ENCODE peak calls at places on chromosome 16, in four cellular contexts. C, O, R and S are unnamed samples.
A peak's percentile ranks its signal among the peaks of the same experiment; 100 is the strongest.

GRCh38 chr16:88058817-88059216 is 107.6 kb downstream of the BANP start:
- DNase-seq in C (no peak), O (no peak), R (no peak), S (no peak)

GRCh38 chr16:47359478-47359877 is 101.4 kb downstream of the ITFG1 start:
- DNase-seq in C (no peak), O (no peak), R (no peak), S (no peak)

GRCh38 chr16:27237229-27238015 is 31.1 kb downstream of the NSMCE1 start:
- DNase-seq in C (no peak), O (no peak), R (peak; percentile 79), S (peak; percentile 56)

GRCh38 chr16:23486480-23486879 is 23.8 kb downstream of the GGA2 start:
- DNase-seq in C (no peak), O (no peak), R (no peak), S (no peak)

GRCh38 chr16:24493859-24494258 is 45.5 kb upstream of the RBBP6 start:
- DNase-seq in C (peak; percentile 62), O (peak; percentile 83), R (no peak), S (no peak)

GRCh38 chr16:12043953-12044352 is 67.4 kb downstream of the SNX29 start:
- DNase-seq in C (no peak), O (no peak), R (no peak), S (no peak)

GRCh38 chr16:4111748-4112696 is 4.2 kb downstream of the ADCY9 start:
- DNase-seq in C (peak; percentile 32), O (peak; percentile 57), R (no peak), S (no peak)

GRCh38 chr16:74999683-75000480 is 1.1 kb downstream of the ZNRF1 start:
- DNase-seq in C (peak; percentile 43), O (peak; percentile 57), R (peak; percentile 74), S (peak; percentile 72)

GRCh38 chr16:89155184-89155679 is 16.3 kb upstream of the CDH15 start:
- DNase-seq in C (peak; percentile 67), O (peak; percentile 73), R (no peak), S (no peak)

GRCh38 chr16:12089492-12090161 is 113.1 kb downstream of the SNX29 start:
- DNase-seq in C (no peak), O (peak; percentile 55), R (peak; percentile 55), S (no peak)

GRCh38 chr16:87438611-87438985 is 46.5 kb downstream of the MAP1LC3B start:
- DNase-seq in C (no peak), O (no peak), R (no peak), S (no peak)

GRCh38 chr16:67741118-67741517 is 22.0 kb upstream of the GFOD2 start:
- DNase-seq in C (no peak), O (no peak), R (no peak), S (no peak)

GRCh38 chr16:17339764-17340541 is 130.8 kb downstream of the XYLT1 start:
- DNase-seq in C (peak; percentile 60), O (peak; percentile 16), R (no peak), S (no peak)

GRCh38 chr16:4298761-4299522 is 16.9 kb upstream of the GLIS2 start:
- DNase-seq in C (peak; percentile 91), O (peak; percentile 95), R (no peak), S (no peak)

GRCh38 chr16:10979717-10980601 is 35.6 kb downstream of the CLEC16A start:
- DNase-seq in C (no peak), O (no peak), R (no peak), S (no peak)

GRCh38 chr16:75565640-75566039 is 539 bp upstream of the GABARAPL2 start:
- DNase-seq in C (no peak), O (no peak), R (no peak), S (no peak)

GRCh38 chr16:58638148-58639036 is 8.8 kb upstream of the CNOT1 start:
- DNase-seq in C (peak; percentile 81), O (peak; percentile 92), R (no peak), S (peak; percentile 22)

GRCh38 chr16:56569971-56570370 is 5.1 kb downstream of the MT4 start:
- DNase-seq in C (no peak), O (no peak), R (no peak), S (no peak)